ENCODE peak calls at places on chromosomes 12 and 14, in ten cellular contexts. One of them, this sample, is unnamed.

GRCh38 chr12:34393821-34394150 is 371.5 kb downstream of the ALG10 start:
- DNase-seq in adrenal gland: peak; percentile 7
- DNase-seq in ovary: peak; percentile 13
- DNase-seq in cardiac fibroblast: no peak
- DNase-seq in coronary artery: no peak
- DNase-seq in SK-N-SH: peak; percentile 4
- DNase-seq in mucosa of descending colon: no peak
- DNase-seq in GM20000: no peak
- DNase-seq in suprapubic skin: no peak
- DNase-seq in AG09319: no peak
- DNase-seq in this sample: no peak

GRCh38 chr14:50719911-50720759 is 52.0 kb upstream of the SAV1 start:
- DNase-seq in adrenal gland: no peak
- DNase-seq in ovary: no peak
- DNase-seq in cardiac fibroblast: no peak
- DNase-seq in coronary artery: no peak
- DNase-seq in SK-N-SH: no peak
- DNase-seq in mucosa of descending colon: no peak
- DNase-seq in GM20000: no peak
- DNase-seq in suprapubic skin: no peak
- DNase-seq in AG09319: no peak
- DNase-seq in this sample: no peak

GRCh38 chr14:73263606-73264005 is 26.3 kb downstream of the PAPLN start:
- DNase-seq in adrenal gland: no peak
- DNase-seq in ovary: no peak
- DNase-seq in cardiac fibroblast: no peak
- DNase-seq in coronary artery: no peak
- DNase-seq in SK-N-SH: peak; percentile 39
- DNase-seq in mucosa of descending colon: no peak
- DNase-seq in GM20000: no peak
- DNase-seq in suprapubic skin: no peak
- DNase-seq in AG09319: no peak
- DNase-seq in this sample: no peak

GRCh38 chr14:104370256-104370870 is 209.2 kb upstream of the C14orf180 start:
- DNase-seq in adrenal gland: no peak
- DNase-seq in ovary: no peak
- DNase-seq in cardiac fibroblast: no peak
- DNase-seq in coronary artery: no peak
- DNase-seq in SK-N-SH: peak; percentile 80
- DNase-seq in mucosa of descending colon: peak; percentile 42
- DNase-seq in GM20000: no peak
- DNase-seq in suprapubic skin: no peak
- DNase-seq in AG09319: no peak
- DNase-seq in this sample: no peak

GRCh38 chr12:97177482-97177881 is 270.4 kb downstream of the NEDD1 start:
- DNase-seq in adrenal gland: no peak
- DNase-seq in ovary: no peak
- DNase-seq in cardiac fibroblast: no peak
- DNase-seq in coronary artery: no peak
- DNase-seq in SK-N-SH: no peak
- DNase-seq in mucosa of descending colon: no peak
- DNase-seq in GM20000: no peak
- DNase-seq in suprapubic skin: no peak
- DNase-seq in AG09319: no peak
- DNase-seq in this sample: no peak

GRCh38 chr12:49698619-49699545 is 8.3 kb downstream of the FMNL3 start:
- DNase-seq in adrenal gland: peak; percentile 38
- DNase-seq in ovary: no peak
- DNase-seq in cardiac fibroblast: peak; percentile 57
- DNase-seq in coronary artery: peak; percentile 85
- DNase-seq in SK-N-SH: no peak
- DNase-seq in mucosa of descending colon: no peak
- DNase-seq in GM20000: peak; percentile 72
- DNase-seq in suprapubic skin: no peak
- DNase-seq in AG09319: no peak
- DNase-seq in this sample: no peak

GRCh38 chr12:54840293-54840692 is 14.0 kb upstream of the MUCL1 start:
- DNase-seq in adrenal gland: no peak
- DNase-seq in ovary: no peak
- DNase-seq in cardiac fibroblast: no peak
- DNase-seq in coronary artery: no peak
- DNase-seq in SK-N-SH: no peak
- DNase-seq in mucosa of descending colon: no peak
- DNase-seq in GM20000: no peak
- DNase-seq in suprapubic skin: no peak
- DNase-seq in AG09319: no peak
- DNase-seq in this sample: no peak

GRCh38 chr12:106249411-106250135 is 1.8 kb upstream of the CKAP4 start:
- DNase-seq in adrenal gland: no peak
- DNase-seq in ovary: no peak
- DNase-seq in cardiac fibroblast: no peak
- DNase-seq in coronary artery: no peak
- DNase-seq in SK-N-SH: no peak
- DNase-seq in mucosa of descending colon: peak; percentile 74
- DNase-seq in GM20000: peak; percentile 79
- DNase-seq in suprapubic skin: no peak
- DNase-seq in AG09319: no peak
- DNase-seq in this sample: no peak

GRCh38 chr14:88322505-88323085 is 474 bp downstream of the KCNK10 start:
- DNase-seq in adrenal gland: no peak
- DNase-seq in ovary: no peak
- DNase-seq in cardiac fibroblast: no peak
- DNase-seq in coronary artery: no peak
- DNase-seq in SK-N-SH: peak; percentile 35
- DNase-seq in mucosa of descending colon: no peak
- DNase-seq in GM20000: no peak
- DNase-seq in suprapubic skin: no peak
- DNase-seq in AG09319: no peak
- DNase-seq in this sample: no peak

GRCh38 chr14:103712633-103713247 is 2.5 kb downstream of the XRCC3 start:
- DNase-seq in adrenal gland: no peak
- DNase-seq in ovary: peak; percentile 46
- DNase-seq in cardiac fibroblast: no peak
- DNase-seq in coronary artery: no peak
- DNase-seq in SK-N-SH: no peak
- DNase-seq in mucosa of descending colon: peak; percentile 60
- DNase-seq in GM20000: no peak
- DNase-seq in suprapubic skin: no peak
- DNase-seq in AG09319: no peak
- DNase-seq in this sample: no peak

GRCh38 chr14:75879031-75879430 is 102.8 kb downstream of the TGFB3 start:
- DNase-seq in adrenal gland: no peak
- DNase-seq in ovary: no peak
- DNase-seq in cardiac fibroblast: peak; percentile 92
- DNase-seq in coronary artery: no peak
- DNase-seq in SK-N-SH: no peak
- DNase-seq in mucosa of descending colon: no peak
- DNase-seq in GM20000: no peak
- DNase-seq in suprapubic skin: no peak
- DNase-seq in AG09319: no peak
- DNase-seq in this sample: no peak

GRCh38 chr14:102239231-102239630 is 65.7 kb downstream of the MOK start:
- DNase-seq in adrenal gland: no peak
- DNase-seq in ovary: no peak
- DNase-seq in cardiac fibroblast: no peak
- DNase-seq in coronary artery: no peak
- DNase-seq in SK-N-SH: no peak
- DNase-seq in mucosa of descending colon: no peak
- DNase-seq in GM20000: no peak
- DNase-seq in suprapubic skin: no peak
- DNase-seq in AG09319: no peak
- DNase-seq in this sample: no peak

GRCh38 chr14:68978550-68978911 is 571 bp downstream of the ACTN1 start:
- DNase-seq in adrenal gland: peak; percentile 74
- DNase-seq in ovary: peak; percentile 88
- DNase-seq in cardiac fibroblast: peak; percentile 55
- DNase-seq in coronary artery: no peak
- DNase-seq in SK-N-SH: peak; percentile 79
- DNase-seq in mucosa of descending colon: peak; percentile 78
- DNase-seq in GM20000: peak; percentile 63
- DNase-seq in suprapubic skin: peak; percentile 79
- DNase-seq in AG09319: no peak
- DNase-seq in this sample: no peak

GRCh38 chr12:22350817-22351371 is 16.4 kb upstream of the ST8SIA1 start:
- DNase-seq in adrenal gland: no peak
- DNase-seq in ovary: no peak
- DNase-seq in cardiac fibroblast: no peak
- DNase-seq in coronary artery: no peak
- DNase-seq in SK-N-SH: no peak
- DNase-seq in mucosa of descending colon: no peak
- DNase-seq in GM20000: no peak
- DNase-seq in suprapubic skin: no peak
- DNase-seq in AG09319: no peak
- DNase-seq in this sample: no peak

GRCh38 chr14:67359775-67360468 is at the start of the genes ATP6V1D and EIF2S1:
- DNase-seq in adrenal gland: peak; percentile 99
- DNase-seq in ovary: peak; percentile 99
- DNase-seq in cardiac fibroblast: peak; percentile 100
- DNase-seq in coronary artery: peak; percentile 99
- DNase-seq in SK-N-SH: peak; percentile 96
- DNase-seq in mucosa of descending colon: peak; percentile 100
- DNase-seq in GM20000: peak; percentile 96
- DNase-seq in suprapubic skin: peak; percentile 99
- DNase-seq in AG09319: peak; percentile 99
- DNase-seq in this sample: peak; percentile 99

GRCh38 chr12:57735952-57736742 is 2.4 kb downstream of the AGAP2 start:
- DNase-seq in adrenal gland: no peak
- DNase-seq in ovary: peak; percentile 65
- DNase-seq in cardiac fibroblast: peak; percentile 33
- DNase-seq in coronary artery: no peak
- DNase-seq in SK-N-SH: peak; percentile 87
- DNase-seq in mucosa of descending colon: no peak
- DNase-seq in GM20000: no peak
- DNase-seq in suprapubic skin: no peak
- DNase-seq in AG09319: no peak
- DNase-seq in this sample: no peak
- TF ChIP-seq CTCF in adrenal gland: peak; percentile 14
- TF ChIP-seq CTCF in ovary: no peak
- TF ChIP-seq CTCF in cardiac fibroblast: peak; percentile 36
- TF ChIP-seq CTCF in coronary artery: no peak
- TF ChIP-seq CTCF in SK-N-SH: peak; percentile 53
- TF ChIP-seq CTCF in mucosa of descending colon: no peak
- TF ChIP-seq CTCF in GM20000: no peak
- TF ChIP-seq CTCF in suprapubic skin: no peak
- TF ChIP-seq CTCF in AG09319: peak; percentile 33
- TF ChIP-seq CTCF in this sample: peak; percentile 24

DNA sequence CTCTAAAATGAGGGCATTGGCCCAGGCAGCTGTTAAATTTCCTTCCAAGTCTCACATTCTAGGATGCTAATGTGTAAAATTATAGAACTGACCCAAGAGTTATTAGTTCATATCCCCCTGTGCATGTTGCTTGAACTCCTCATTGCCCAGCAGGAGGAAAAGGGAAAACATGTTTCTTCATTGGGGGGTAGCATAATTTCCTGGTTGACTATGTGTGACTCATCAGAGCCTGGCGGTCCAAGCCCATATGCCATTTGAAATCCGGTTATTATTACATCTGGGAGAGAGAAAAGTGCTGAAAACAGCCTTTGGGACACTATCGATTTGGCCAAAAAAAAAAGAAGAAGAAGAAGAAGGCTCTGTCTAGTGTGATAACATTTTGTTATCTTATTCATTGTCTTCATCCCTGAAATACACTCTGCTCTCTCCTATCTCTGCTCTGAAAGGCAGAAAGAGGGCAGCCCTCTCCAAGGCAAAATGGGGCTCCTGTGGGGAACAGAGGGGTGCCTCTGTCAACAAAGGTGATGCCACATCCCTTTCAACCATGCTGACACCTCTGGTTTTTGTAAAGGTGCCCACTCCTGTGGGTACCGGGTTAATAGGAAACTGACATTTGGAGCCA is 114.2 kb downstream of the DAD1 start:
- DNase-seq in adrenal gland: no peak
- DNase-seq in ovary: no peak
- DNase-seq in cardiac fibroblast: peak; percentile 34
- DNase-seq in coronary artery: no peak
- DNase-seq in SK-N-SH: no peak
- DNase-seq in mucosa of descending colon: no peak
- DNase-seq in GM20000: no peak
- DNase-seq in suprapubic skin: no peak
- DNase-seq in AG09319: no peak
- DNase-seq in this sample: no peak
- TF ChIP-seq CTCF in adrenal gland: no peak
- TF ChIP-seq CTCF in ovary: no peak
- TF ChIP-seq CTCF in cardiac fibroblast: no peak
- TF ChIP-seq CTCF in coronary artery: no peak
- TF ChIP-seq CTCF in SK-N-SH: no peak
- TF ChIP-seq CTCF in mucosa of descending colon: no peak
- TF ChIP-seq CTCF in GM20000: no peak
- TF ChIP-seq CTCF in suprapubic skin: no peak
- TF ChIP-seq CTCF in AG09319: no peak
- TF ChIP-seq CTCF in this sample: no peak

DNA sequence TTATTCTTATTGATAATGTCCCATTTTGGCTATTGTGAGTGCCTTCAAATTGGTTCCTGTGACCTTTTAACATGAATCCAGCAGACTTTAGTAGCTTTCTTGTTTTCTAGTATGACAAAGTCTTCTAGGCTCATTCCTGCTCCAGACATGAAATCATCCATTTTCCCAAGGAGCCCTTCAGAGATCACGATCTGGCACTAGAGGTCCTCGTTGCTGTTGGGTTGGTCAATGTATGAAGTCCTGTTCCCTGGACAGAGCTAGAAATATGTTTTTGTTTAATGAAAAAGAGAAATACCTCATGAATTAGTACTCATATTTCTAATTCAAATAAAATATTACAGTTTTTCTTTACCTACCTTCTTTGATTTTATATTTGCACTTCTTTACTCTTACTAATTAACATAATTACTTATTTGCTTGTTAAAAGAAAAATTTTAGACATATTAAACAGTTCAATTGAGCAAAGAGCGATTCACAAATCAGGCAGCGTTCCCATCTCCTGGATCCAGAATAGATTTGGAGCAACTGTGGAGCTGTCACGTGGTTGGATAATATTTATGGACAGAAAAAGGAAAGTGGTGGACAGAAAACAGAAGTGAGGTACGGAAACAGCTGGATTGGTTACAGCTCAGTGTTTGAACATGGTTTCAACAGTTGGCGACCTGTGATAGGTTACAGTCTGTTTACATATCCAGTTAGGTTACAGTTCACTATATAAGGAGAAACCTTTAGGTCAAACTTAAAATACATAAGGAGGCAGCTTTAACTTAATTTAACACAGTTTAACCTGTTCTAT is 19.8 kb upstream of the FAM234B start:
- DNase-seq in adrenal gland: peak; percentile 42
- DNase-seq in ovary: no peak
- DNase-seq in cardiac fibroblast: peak; percentile 86
- DNase-seq in coronary artery: no peak
- DNase-seq in SK-N-SH: no peak
- DNase-seq in mucosa of descending colon: no peak
- DNase-seq in GM20000: no peak
- DNase-seq in suprapubic skin: no peak
- DNase-seq in AG09319: no peak
- DNase-seq in this sample: no peak
- TF ChIP-seq CTCF in adrenal gland: peak; percentile 45
- TF ChIP-seq CTCF in ovary: no peak
- TF ChIP-seq CTCF in cardiac fibroblast: peak; percentile 47
- TF ChIP-seq CTCF in coronary artery: no peak
- TF ChIP-seq CTCF in SK-N-SH: no peak
- TF ChIP-seq CTCF in mucosa of descending colon: no peak
- TF ChIP-seq CTCF in GM20000: peak; percentile 30
- TF ChIP-seq CTCF in suprapubic skin: no peak
- TF ChIP-seq CTCF in AG09319: peak; percentile 56
- TF ChIP-seq CTCF in this sample: peak; percentile 59

GRCh38 chr12:78086553-78087362 is 256.1 kb downstream of the NAV3 start:
- DNase-seq in adrenal gland: no peak
- DNase-seq in ovary: no peak
- DNase-seq in cardiac fibroblast: no peak
- DNase-seq in coronary artery: no peak
- DNase-seq in SK-N-SH: peak; percentile 44
- DNase-seq in mucosa of descending colon: no peak
- DNase-seq in GM20000: no peak
- DNase-seq in suprapubic skin: no peak
- DNase-seq in AG09319: no peak
- DNase-seq in this sample: no peak
- TF ChIP-seq CTCF in adrenal gland: no peak
- TF ChIP-seq CTCF in ovary: no peak
- TF ChIP-seq CTCF in cardiac fibroblast: peak; percentile 39
- TF ChIP-seq CTCF in coronary artery: no peak
- TF ChIP-seq CTCF in SK-N-SH: peak; percentile 40
- TF ChIP-seq CTCF in mucosa of descending colon: no peak
- TF ChIP-seq CTCF in GM20000: no peak
- TF ChIP-seq CTCF in suprapubic skin: no peak
- TF ChIP-seq CTCF in AG09319: peak; percentile 22
- TF ChIP-seq CTCF in this sample: peak; percentile 36